ENCODE peak calls at places on chromosomes 12 and 14, in five cellular contexts. H is breast epithelium, Z is heart right ventricle, X is OCI-LY7, Q is tibial artery. P is an unnamed sample.

GRCh38 chr12:50618864-50619609 is 114.3 kb downstream of the DIP2B start:
- DNase-seq in X (no peak), Z (no peak), Q (no peak), H (no peak), P (no peak)

GRCh38 chr12:55060470-55060869 is 40.7 kb downstream of the NEUROD4 start:
- DNase-seq in Q (no peak), X (peak), Z (no peak), H (no peak), P (no peak)

GRCh38 chr12:32265920-32266319 is 133.4 kb upstream of the FGD4 start:
- DNase-seq in Q (no peak), X (peak), Z (no peak), H (no peak), P (no peak)

GRCh38 chr12:93176166-93176565 is 201.6 kb upstream of the NUDT4 start:
- DNase-seq in X (no peak), Q (no peak), H (no peak), Z (peak), P (no peak)

GRCh38 chr14:26448181-26448855 is 149.5 kb downstream of the NOVA1 start:
- DNase-seq in Q (no peak), X (no peak), H (no peak), Z (no peak), P (no peak)

GRCh38 chr12:128290938-128291337 is 24.0 kb downstream of the TMEM132C start:
- DNase-seq in H (no peak), Q (no peak), Z (no peak), X (no peak), P (no peak)

GRCh38 chr14:75254901-75255300 is 23.7 kb upstream of the FOS start:
- DNase-seq in Q (no peak), X (no peak), Z (no peak), H (peak), P (no peak)

GRCh38 chr14:53215101-53215500 is 62.0 kb upstream of the DDHD1 start:
- DNase-seq in Z (no peak), X (no peak), Q (no peak), H (no peak), P (no peak)

GRCh38 chr14:86055512-86055911 is 525.6 kb downstream of the FLRT2 start:
- DNase-seq in Q (no peak), X (peak), H (no peak), Z (no peak), P (no peak)

GRCh38 chr14:33127531-33127930 is 188.9 kb downstream of the NPAS3 start:
- DNase-seq in Z (no peak), H (no peak), Q (no peak), X (no peak), P (no peak)

GRCh38 chr12:19639781-19640180 is 200.5 kb downstream of the AEBP2 start:
- DNase-seq in Q (no peak), Z (no peak), X (no peak), H (no peak), P (no peak)

GRCh38 chr14:25411933-25412757 is 362.2 kb upstream of the STXBP6 start:
- DNase-seq in Q (no peak), H (no peak), Z (no peak), X (peak), P (no peak)
- TF ChIP-seq CTCF in Q (no peak), H (peak), Z (no peak), X (peak), P (no peak)

DNA sequence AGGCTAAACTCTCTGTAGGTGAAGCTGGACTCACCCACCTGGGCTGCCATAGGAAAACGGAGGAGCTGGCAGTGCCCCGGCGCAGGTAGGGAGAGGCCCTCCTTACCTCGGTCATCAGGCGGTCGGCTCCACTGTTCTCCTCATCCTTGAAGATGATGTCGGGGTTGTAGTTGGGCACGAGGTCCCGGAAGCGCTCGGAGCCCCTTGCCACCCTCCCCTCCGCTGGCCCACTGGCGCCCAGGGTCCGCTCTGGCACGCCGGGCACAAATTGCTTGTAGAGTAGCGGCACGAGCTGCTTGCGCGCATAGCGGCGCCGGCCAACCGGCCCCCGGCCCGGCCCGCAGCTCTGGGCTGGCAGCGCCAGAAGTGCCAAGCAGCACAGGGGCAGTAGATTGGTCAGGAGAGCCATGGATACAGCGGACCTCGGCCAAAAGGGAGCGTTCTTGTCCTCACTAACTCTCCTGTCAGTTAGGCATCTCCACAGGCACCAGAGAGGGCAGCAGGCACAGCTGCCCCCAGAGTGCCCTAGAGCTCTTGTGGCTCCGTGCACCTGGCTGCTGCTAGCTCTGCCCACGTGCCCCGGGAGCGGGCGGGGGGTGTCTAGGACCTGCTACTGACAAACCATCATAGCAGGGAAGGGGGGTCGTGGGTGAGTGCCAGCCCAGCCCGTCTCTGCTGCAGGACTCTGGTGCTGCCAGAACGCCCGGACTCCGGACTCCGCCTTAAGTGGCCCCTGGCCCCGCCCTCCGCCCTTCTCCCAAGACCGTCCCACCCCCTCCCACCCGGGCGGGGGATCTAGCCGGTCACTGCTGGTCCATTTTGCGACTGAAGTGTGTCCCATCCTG is at the start of gene DHH:
- DNase-seq in H (no peak), X (no peak), Z (peak), Q (peak), P (no peak)
- H3K4me3 ChIP-seq in H (peak), X (no peak), Z (peak), Q (peak), P (peak)

GRCh38 chr12:24378548-24379011 is 429.1 kb upstream of the SOX5 start:
- DNase-seq in Z (no peak), H (no peak), X (no peak), Q (no peak), P (no peak)
- H3K27ac ChIP-seq in Z (no peak), H (no peak), X (no peak), Q (no peak), P (no peak)

DNA sequence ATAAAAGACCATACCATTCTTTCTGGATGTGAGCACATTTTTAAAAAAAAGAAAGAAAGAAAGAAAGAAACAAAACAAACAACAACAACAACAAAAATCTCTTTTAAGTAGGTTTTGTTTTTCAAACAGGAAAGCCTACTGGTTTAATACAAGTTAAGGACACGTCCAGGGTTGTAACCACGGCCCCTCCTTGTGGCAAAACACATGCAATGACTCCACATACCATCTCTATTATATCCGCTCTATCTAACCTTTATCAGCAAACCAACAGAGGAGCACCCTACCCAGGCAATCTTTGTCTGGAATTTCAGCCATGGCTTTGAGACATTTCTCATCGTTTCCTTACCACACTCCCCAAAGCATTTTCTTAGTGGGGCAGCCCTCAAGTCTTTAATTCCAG is 360.5 kb upstream of the TMPO start:
- DNase-seq in Q (no peak), Z (peak), X (peak), H (no peak), P (no peak)
- TF ChIP-seq CTCF in Q (no peak), Z (no peak), X (peak), H (peak), P (no peak)

GRCh38 chr14:81165188-81165587 is 55.6 kb downstream of the GTF2A1 start:
- DNase-seq in H (no peak), Z (peak), Q (no peak), X (peak), P (no peak)
- H3K4me3 ChIP-seq in H (no peak), Z (no peak), Q (no peak), X (no peak), P (no peak)

GRCh38 chr12:95117178-95117599 is 43.8 kb upstream of the NR2C1 start:
- DNase-seq in X (peak), Q (peak), H (peak), Z (peak), P (no peak)

GRCh38 chr12:95116773-95117172 is 43.4 kb upstream of the NR2C1 start:
- DNase-seq in X (no peak), Z (no peak), H (no peak), Q (no peak), P (no peak)

GRCh38 chr12:95114766-95115450 is 41.5 kb upstream of the NR2C1 start:
- DNase-seq in H (no peak), X (no peak), Q (no peak), Z (no peak), P (no peak)

GRCh38 chr12:95115641-95116040 is 42.2 kb upstream of the NR2C1 start:
- DNase-seq in Q (no peak), X (no peak), H (no peak), Z (no peak), P (no peak)

GRCh38 chr12:95116341-95116740 is 42.9 kb upstream of the NR2C1 start:
- DNase-seq in Q (no peak), X (no peak), Z (no peak), H (no peak), P (no peak)
- H3K27ac ChIP-seq in Q (peak), X (no peak), Z (no peak), H (no peak), P (no peak)